ENCODE peak calls at places on chromosomes 5 and 9, in seven cellular contexts. E is nephron progenitor cell, D is PC-9, J is testis, V is lower leg skin, G is cardiac muscle cell, N is psoas muscle. R is an unnamed sample.

GRCh38 chr9:98808411-98808815 is 943 bp downstream of the GALNT12 start:
- DNase-seq in E (no peak), D (peak; percentile 80), J (no peak), V (no peak), G (no peak), N (no peak), R (no peak)

GRCh38 chr9:95511232-95511951 is 5.4 kb downstream of the PTCH1 start:
- DNase-seq in E (no peak), D (peak; percentile 61), J (peak; percentile 81), V (peak; percentile 58), G (peak; percentile 82), N (no peak), R (peak; percentile 45)

GRCh38 chr9:87498816-87499454 is 1.3 kb downstream of the DAPK1 start:
- DNase-seq in E (peak; percentile 26), D (no peak), J (no peak), V (no peak), G (no peak), N (no peak), R (no peak)

GRCh38 chr5:140840978-140841962 is at the start of gene PCDHA8:
- DNase-seq in E (no peak), D (no peak), J (peak; percentile 72), V (no peak), G (no peak), N (no peak), R (no peak)

GRCh38 chr5:107135391-107135790 is 535.3 kb downstream of the EFNA5 start:
- DNase-seq in E (no peak), D (peak; percentile 49), J (no peak), V (no peak), G (peak; percentile 32), N (no peak), R (no peak)

GRCh38 chr9:111582888-111583287 is 16.6 kb downstream of the PTGR1 start:
- DNase-seq in E (no peak), D (no peak), J (no peak), V (no peak), G (peak; percentile 68), N (no peak), R (no peak)

GRCh38 chr5:177358333-177358939 is 712 bp downstream of the RGS14 start:
- DNase-seq in E (no peak), D (no peak), J (no peak), V (no peak), G (no peak), N (peak; percentile 32), R (no peak)

GRCh38 chr9:14542071-14542470 is 151.2 kb downstream of the ZDHHC21 start:
- DNase-seq in E (no peak), D (no peak), J (no peak), V (no peak), G (no peak), N (no peak), R (no peak)

GRCh38 chr9:112921549-112921948 is 30.9 kb upstream of the SLC46A2 start:
- DNase-seq in E (peak; percentile 8), D (peak; percentile 50), J (peak; percentile 40), V (no peak), G (peak; percentile 72), N (no peak), R (no peak)

GRCh38 chr9:38274746-38275250 is 117.7 kb upstream of the ALDH1B1 start:
- DNase-seq in E (no peak), D (no peak), J (no peak), V (no peak), G (peak; percentile 6), N (no peak), R (no peak)

GRCh38 chr9:121876658-121877271 is 216.3 kb downstream of the TTLL11 start:
- DNase-seq in E (no peak), D (no peak), J (no peak), V (no peak), G (peak; percentile 76), N (peak; percentile 80), R (no peak)

GRCh38 chr5:170225326-170226137 is 7.3 kb upstream of the C5orf58 start:
- DNase-seq in E (peak; percentile 79), D (peak; percentile 40), J (peak; percentile 92), V (peak; percentile 86), G (peak; percentile 77), N (peak; percentile 78), R (peak; percentile 38)

GRCh38 chr9:124551472-124552339 is 44.5 kb upstream of the NR5A1 start:
- DNase-seq in E (peak; percentile 59), D (peak; percentile 78), J (peak; percentile 67), V (no peak), G (peak; percentile 76), N (no peak), R (peak; percentile 19)

GRCh38 chr5:72842816-72843215 is 26.4 kb downstream of the TNPO1 start:
- DNase-seq in E (no peak), D (peak; percentile 78), J (no peak), V (no peak), G (no peak), N (no peak), R (no peak)

GRCh38 chr5:95900383-95900958 is 61.2 kb downstream of the ELL2 start:
- DNase-seq in E (no peak), D (no peak), J (peak; percentile 62), V (no peak), G (peak; percentile 78), N (no peak), R (no peak)

GRCh38 chr9:22237497-22238363 is 208.9 kb upstream of the DMRTA1 start:
- DNase-seq in E (no peak), D (peak; percentile 74), J (no peak), V (no peak), G (peak; percentile 84), N (no peak), R (no peak)

GRCh38 chr9:103193992-103194391 is 198.9 kb downstream of the CYLC2 start:
- DNase-seq in E (no peak), D (no peak), J (no peak), V (no peak), G (no peak), N (no peak), R (no peak)

GRCh38 chr5:77337716-77338115 is 127.2 kb downstream of the PDE8B start:
- DNase-seq in E (peak; percentile 7), D (no peak), J (no peak), V (no peak), G (no peak), N (no peak), R (no peak)

GRCh38 chr9:125240649-125240999 is 519 bp downstream of the HSPA5 start:
- DNase-seq in E (no peak), D (no peak), J (peak; percentile 46), V (peak; percentile 37), G (peak; percentile 50), N (peak; percentile 81), R (no peak)

GRCh38 chr9:128495804-128496417 is 8.6 kb upstream of the GLE1 start:
- DNase-seq in E (no peak), D (no peak), J (no peak), V (no peak), G (no peak), N (no peak), R (no peak)
- TF ChIP-seq CTCF in E (no peak), D (no peak), J (no peak), V (no peak), G (no peak), N (no peak), R (no peak)

DNA sequence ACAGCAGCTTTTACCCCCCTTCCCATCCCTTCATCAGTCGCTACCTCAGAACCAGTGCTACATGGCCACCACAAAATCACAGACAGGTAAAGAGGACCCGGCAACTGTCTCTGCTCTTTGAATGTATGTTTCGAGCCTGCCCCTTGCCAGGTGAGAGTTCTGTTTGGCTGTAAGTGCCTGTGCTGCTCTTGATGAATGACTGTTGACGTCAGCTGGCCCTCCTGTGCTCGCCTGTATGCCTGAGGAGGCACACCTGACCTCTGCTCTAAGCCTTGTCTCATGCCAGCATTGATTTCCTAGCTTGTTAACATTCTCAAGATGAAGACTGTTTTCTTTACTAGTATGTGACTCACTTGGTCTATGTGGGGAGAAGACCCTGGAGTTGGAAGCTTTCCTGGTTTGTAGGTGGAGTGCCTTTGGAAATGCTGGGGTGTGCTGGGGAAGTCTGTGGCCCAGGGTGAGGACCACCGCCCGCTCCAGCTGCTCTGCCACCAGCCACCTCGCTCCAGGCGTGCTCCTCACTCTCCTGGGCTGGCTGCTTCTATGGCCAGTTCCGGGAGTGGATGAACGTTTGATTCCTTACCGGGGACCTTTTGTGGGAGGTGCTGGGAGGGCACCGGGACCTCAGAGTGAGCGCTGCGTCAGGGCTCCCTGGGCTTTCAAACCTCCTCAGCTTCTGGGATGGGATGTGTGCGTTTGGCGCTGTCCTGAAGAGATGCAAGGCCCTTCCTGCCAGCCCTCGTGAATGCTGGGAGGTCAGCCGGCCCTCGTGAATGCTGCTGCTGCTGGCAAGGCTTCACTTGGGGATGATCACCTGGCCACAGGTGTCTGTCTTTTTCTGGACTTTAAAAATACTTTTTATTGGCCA is 109.9 kb downstream of the EHMT1 start:
- DNase-seq in E (no peak), D (no peak), J (no peak), V (no peak), G (no peak), N (no peak), R (no peak)
- TF ChIP-seq CTCF in E (no peak), D (no peak), J (no peak), V (no peak), G (no peak), N (no peak), R (no peak)

DNA sequence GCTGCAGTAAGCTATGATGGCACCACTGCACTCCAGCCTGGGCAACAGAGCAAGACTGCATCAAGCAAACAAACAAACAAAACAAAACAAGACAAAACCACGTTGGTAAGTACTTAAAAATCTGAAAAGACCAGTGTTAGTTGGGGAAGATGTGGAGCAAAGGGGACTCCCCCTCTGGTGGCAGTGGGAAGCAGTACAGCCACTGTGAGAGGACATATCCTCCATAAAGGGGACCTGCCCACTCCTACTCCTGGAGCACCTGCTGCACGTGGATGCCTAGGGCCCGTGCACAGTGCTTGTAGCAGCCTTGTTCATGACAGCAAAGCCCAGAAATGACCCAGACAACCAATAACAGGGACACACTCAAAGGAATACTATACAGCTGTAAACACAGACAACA is 17.0 kb upstream of the IPPK start:
- DNase-seq in E (no peak), D (peak; percentile 42), J (no peak), V (no peak), G (no peak), N (no peak), R (no peak)
- TF ChIP-seq CTCF in E (no peak), D (peak; percentile 42), J (no peak), V (no peak), G (peak; percentile 17), N (no peak), R (no peak)

GRCh38 chr9:4077499-4078102 is 222.3 kb downstream of the GLIS3 start:
- DNase-seq in E (peak; percentile 60), D (no peak), J (peak; percentile 92), V (peak; percentile 62), G (peak; percentile 95), N (peak; percentile 80), R (peak; percentile 48)
- TF ChIP-seq CTCF in E (peak; percentile 41), D (peak; percentile 73), J (peak; percentile 58), V (no peak), G (peak; percentile 95), N (peak; percentile 53), R (peak; percentile 70)